ENCODE peak calls at places on chromosomes 5 and 9, in eight cellular contexts. One of them, this sample, is unnamed.

GRCh38 chr9:3880851-3881250 is 355.1 kb upstream of the RFX3 start:
- DNase-seq in left ventricle myocardium inferior: no peak
- DNase-seq in ovary: no peak
- DNase-seq in foreskin keratinocyte: peak
- DNase-seq in left lung: no peak
- DNase-seq in caudate nucleus: no peak
- DNase-seq in neural progenitor cell: no peak
- DNase-seq in uterus: no peak
- DNase-seq in this sample: no peak

GRCh38 chr5:39080597-39081204 is 6.5 kb upstream of the RICTOR start:
- DNase-seq in left ventricle myocardium inferior: no peak
- DNase-seq in ovary: peak
- DNase-seq in foreskin keratinocyte: no peak
- DNase-seq in left lung: no peak
- DNase-seq in caudate nucleus: no peak
- DNase-seq in neural progenitor cell: peak
- DNase-seq in uterus: peak
- DNase-seq in this sample: peak

GRCh38 chr5:153678617-153679329 is 188.3 kb downstream of the GRIA1 start:
- DNase-seq in left ventricle myocardium inferior: peak
- DNase-seq in ovary: no peak
- DNase-seq in foreskin keratinocyte: no peak
- DNase-seq in left lung: no peak
- DNase-seq in caudate nucleus: no peak
- DNase-seq in neural progenitor cell: no peak
- DNase-seq in uterus: no peak
- DNase-seq in this sample: peak

GRCh38 chr5:170562166-170562565 is 58.3 kb downstream of the KCNIP1 start:
- DNase-seq in left ventricle myocardium inferior: no peak
- DNase-seq in ovary: no peak
- DNase-seq in foreskin keratinocyte: no peak
- DNase-seq in left lung: no peak
- DNase-seq in caudate nucleus: no peak
- DNase-seq in neural progenitor cell: no peak
- DNase-seq in uterus: no peak
- DNase-seq in this sample: no peak

GRCh38 chr9:122087406-122088200 is 5.5 kb downstream of the TTLL11 start:
- DNase-seq in left ventricle myocardium inferior: no peak
- DNase-seq in ovary: no peak
- DNase-seq in foreskin keratinocyte: no peak
- DNase-seq in left lung: no peak
- DNase-seq in caudate nucleus: no peak
- DNase-seq in neural progenitor cell: no peak
- DNase-seq in uterus: no peak
- DNase-seq in this sample: no peak

GRCh38 chr5:37839441-37840035 is 303 bp downstream of the GDNF start:
- DNase-seq in left ventricle myocardium inferior: peak
- DNase-seq in ovary: no peak
- DNase-seq in foreskin keratinocyte: peak
- DNase-seq in left lung: no peak
- DNase-seq in caudate nucleus: peak
- DNase-seq in neural progenitor cell: peak
- DNase-seq in uterus: peak
- DNase-seq in this sample: peak

GRCh38 chr9:136804509-136805206 is 3.1 kb upstream of the RABL6 start:
- DNase-seq in left ventricle myocardium inferior: no peak
- DNase-seq in ovary: peak
- DNase-seq in foreskin keratinocyte: no peak
- DNase-seq in left lung: peak
- DNase-seq in caudate nucleus: no peak
- DNase-seq in neural progenitor cell: no peak
- DNase-seq in uterus: no peak
- DNase-seq in this sample: no peak

GRCh38 chr5:143168171-143168681 is 235.3 kb downstream of the NR3C1 start:
- DNase-seq in left ventricle myocardium inferior: no peak
- DNase-seq in ovary: no peak
- DNase-seq in foreskin keratinocyte: no peak
- DNase-seq in left lung: no peak
- DNase-seq in caudate nucleus: no peak
- DNase-seq in neural progenitor cell: no peak
- DNase-seq in uterus: no peak
- DNase-seq in this sample: no peak

GRCh38 chr5:24773241-24773640 is 128.5 kb upstream of the CDH10 start:
- DNase-seq in left ventricle myocardium inferior: no peak
- DNase-seq in ovary: no peak
- DNase-seq in foreskin keratinocyte: peak
- DNase-seq in left lung: no peak
- DNase-seq in caudate nucleus: no peak
- DNase-seq in neural progenitor cell: no peak
- DNase-seq in uterus: no peak
- DNase-seq in this sample: no peak

GRCh38 chr5:159539678-159540077 is 209.4 kb upstream of the IL12B start:
- DNase-seq in left ventricle myocardium inferior: no peak
- DNase-seq in ovary: no peak
- DNase-seq in foreskin keratinocyte: no peak
- DNase-seq in left lung: no peak
- DNase-seq in caudate nucleus: no peak
- DNase-seq in neural progenitor cell: no peak
- DNase-seq in uterus: no peak
- DNase-seq in this sample: no peak

GRCh38 chr5:14463629-14464028 is 118.0 kb upstream of the OTULINL start:
- DNase-seq in left ventricle myocardium inferior: no peak
- DNase-seq in ovary: no peak
- DNase-seq in foreskin keratinocyte: peak
- DNase-seq in left lung: no peak
- DNase-seq in caudate nucleus: no peak
- DNase-seq in neural progenitor cell: no peak
- DNase-seq in uterus: peak
- DNase-seq in this sample: no peak

GRCh38 chr5:15170173-15170572 is 298.6 kb upstream of the ANKH start:
- DNase-seq in left ventricle myocardium inferior: no peak
- DNase-seq in ovary: no peak
- DNase-seq in foreskin keratinocyte: no peak
- DNase-seq in left lung: no peak
- DNase-seq in caudate nucleus: no peak
- DNase-seq in neural progenitor cell: no peak
- DNase-seq in uterus: no peak
- DNase-seq in this sample: no peak

GRCh38 chr9:92713528-92713927 is 43.6 kb upstream of the IPPK start:
- DNase-seq in left ventricle myocardium inferior: no peak
- DNase-seq in ovary: no peak
- DNase-seq in foreskin keratinocyte: no peak
- DNase-seq in left lung: no peak
- DNase-seq in caudate nucleus: no peak
- DNase-seq in neural progenitor cell: no peak
- DNase-seq in uterus: no peak
- DNase-seq in this sample: no peak

GRCh38 chr9:92710368-92710767 is 40.4 kb upstream of the IPPK start:
- DNase-seq in left ventricle myocardium inferior: no peak
- DNase-seq in ovary: no peak
- DNase-seq in foreskin keratinocyte: no peak
- DNase-seq in left lung: no peak
- DNase-seq in caudate nucleus: no peak
- DNase-seq in neural progenitor cell: no peak
- DNase-seq in uterus: no peak
- DNase-seq in this sample: no peak

GRCh38 chr9:92711146-92711545 is 41.2 kb upstream of the IPPK start:
- DNase-seq in left ventricle myocardium inferior: no peak
- DNase-seq in ovary: no peak
- DNase-seq in foreskin keratinocyte: no peak
- DNase-seq in left lung: no peak
- DNase-seq in caudate nucleus: no peak
- DNase-seq in neural progenitor cell: no peak
- DNase-seq in uterus: no peak
- DNase-seq in this sample: no peak

GRCh38 chr9:92712767-92713166 is 42.8 kb upstream of the IPPK start:
- DNase-seq in left ventricle myocardium inferior: no peak
- DNase-seq in ovary: no peak
- DNase-seq in foreskin keratinocyte: no peak
- DNase-seq in left lung: no peak
- DNase-seq in caudate nucleus: no peak
- DNase-seq in neural progenitor cell: no peak
- DNase-seq in uterus: no peak
- DNase-seq in this sample: no peak

DNA sequence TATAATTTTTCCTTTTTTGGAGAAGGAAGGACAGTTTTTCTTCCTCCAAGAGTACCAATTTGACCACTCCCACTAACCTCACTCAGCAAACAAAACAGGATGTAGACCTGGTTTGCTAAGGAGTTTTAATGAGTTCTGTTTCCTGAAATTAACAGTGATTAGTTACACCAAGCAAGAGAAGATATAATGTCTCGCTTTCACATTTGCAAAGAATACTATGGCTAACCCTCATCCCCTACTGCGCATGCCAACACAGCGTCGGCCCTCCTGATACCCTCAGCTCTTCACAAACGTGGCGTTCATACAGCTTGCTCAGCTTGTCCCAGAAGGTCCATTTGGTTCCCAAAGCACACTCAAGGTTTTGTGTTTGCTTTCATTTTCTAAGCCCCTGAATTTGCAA is 41.9 kb upstream of the IPPK start:
- DNase-seq in left ventricle myocardium inferior: no peak
- DNase-seq in ovary: no peak
- DNase-seq in foreskin keratinocyte: no peak
- DNase-seq in left lung: no peak
- DNase-seq in caudate nucleus: no peak
- DNase-seq in neural progenitor cell: no peak
- DNase-seq in uterus: no peak
- DNase-seq in this sample: no peak
- H3K27ac ChIP-seq in left ventricle myocardium inferior: peak
- H3K27ac ChIP-seq in ovary: no peak
- H3K27ac ChIP-seq in foreskin keratinocyte: no peak
- H3K27ac ChIP-seq in left lung: peak
- H3K27ac ChIP-seq in caudate nucleus: no peak
- H3K27ac ChIP-seq in neural progenitor cell: no peak
- H3K27ac ChIP-seq in uterus: no peak
- H3K27ac ChIP-seq in this sample: no peak

DNA sequence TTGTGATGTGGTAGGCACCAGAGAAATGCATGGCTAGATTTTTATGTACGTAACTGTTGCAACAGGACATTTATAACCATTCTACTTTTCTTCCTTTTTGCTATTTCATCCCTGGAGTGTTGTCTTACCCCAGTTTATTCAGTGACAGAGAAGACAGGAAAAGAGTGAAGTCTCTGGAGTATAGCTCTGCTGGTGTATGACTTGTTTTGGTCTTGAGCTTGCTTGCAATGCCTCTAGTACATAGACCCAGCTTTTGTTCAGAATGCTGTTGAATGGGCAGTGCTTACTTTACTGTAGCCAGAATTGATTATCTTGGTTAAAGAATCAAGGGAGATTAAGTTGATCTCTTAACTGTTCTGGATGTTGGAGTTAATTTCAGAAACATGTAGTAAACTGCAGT is 94.3 kb downstream of the PBX3 start:
- DNase-seq in left ventricle myocardium inferior: no peak
- DNase-seq in ovary: no peak
- DNase-seq in foreskin keratinocyte: no peak
- DNase-seq in left lung: no peak
- DNase-seq in caudate nucleus: no peak
- DNase-seq in neural progenitor cell: no peak
- DNase-seq in uterus: no peak
- DNase-seq in this sample: no peak
- H3K27ac ChIP-seq in left ventricle myocardium inferior: peak
- H3K27ac ChIP-seq in ovary: peak
- H3K27ac ChIP-seq in foreskin keratinocyte: no peak
- H3K27ac ChIP-seq in left lung: no peak
- H3K27ac ChIP-seq in caudate nucleus: no peak
- H3K27ac ChIP-seq in neural progenitor cell: no peak
- H3K27ac ChIP-seq in uterus: no peak
- H3K27ac ChIP-seq in this sample: peak

DNA sequence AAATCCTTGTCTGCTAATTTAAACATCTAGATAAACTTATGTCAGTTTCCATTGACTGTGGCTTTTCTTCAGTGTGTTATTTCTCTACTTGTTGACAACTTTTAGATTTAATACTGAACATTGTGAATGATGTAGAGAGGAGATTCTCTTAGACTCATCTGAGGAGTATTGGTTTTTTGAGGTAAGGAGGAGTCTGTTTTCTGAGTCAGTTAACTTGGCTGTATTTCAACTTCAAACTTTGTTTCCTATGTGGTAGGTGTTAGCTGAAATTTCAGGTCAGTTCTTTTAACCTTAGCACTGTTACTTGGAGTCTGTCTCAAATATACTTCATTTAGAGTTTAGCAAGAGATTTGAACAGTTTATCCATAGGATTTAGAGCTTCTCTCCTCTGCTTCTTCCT is 67.9 kb downstream of the XRCC4 start:
- DNase-seq in left ventricle myocardium inferior: no peak
- DNase-seq in ovary: no peak
- DNase-seq in foreskin keratinocyte: peak
- DNase-seq in left lung: no peak
- DNase-seq in caudate nucleus: no peak
- DNase-seq in neural progenitor cell: no peak
- DNase-seq in uterus: no peak
- DNase-seq in this sample: no peak
- H3K27ac ChIP-seq in left ventricle myocardium inferior: no peak
- H3K27ac ChIP-seq in ovary: no peak
- H3K27ac ChIP-seq in foreskin keratinocyte: no peak
- H3K27ac ChIP-seq in left lung: no peak
- H3K27ac ChIP-seq in caudate nucleus: no peak
- H3K27ac ChIP-seq in neural progenitor cell: no peak
- H3K27ac ChIP-seq in uterus: no peak
- H3K27ac ChIP-seq in this sample: no peak

GRCh38 chr5:129820-130219 is 37.9 kb downstream of the PLEKHG4B start:
- DNase-seq in left ventricle myocardium inferior: no peak
- DNase-seq in ovary: no peak
- DNase-seq in foreskin keratinocyte: no peak
- DNase-seq in left lung: no peak
- DNase-seq in caudate nucleus: no peak
- DNase-seq in neural progenitor cell: no peak
- DNase-seq in uterus: no peak
- DNase-seq in this sample: no peak

GRCh38 chr5:129148-129547 is 37.2 kb downstream of the PLEKHG4B start:
- DNase-seq in left ventricle myocardium inferior: no peak
- DNase-seq in ovary: no peak
- DNase-seq in foreskin keratinocyte: no peak
- DNase-seq in left lung: no peak
- DNase-seq in caudate nucleus: no peak
- DNase-seq in neural progenitor cell: no peak
- DNase-seq in uterus: no peak
- DNase-seq in this sample: no peak

GRCh38 chr5:126806-127205 is 34.8 kb downstream of the PLEKHG4B start:
- DNase-seq in left ventricle myocardium inferior: no peak
- DNase-seq in ovary: no peak
- DNase-seq in foreskin keratinocyte: no peak
- DNase-seq in left lung: no peak
- DNase-seq in caudate nucleus: no peak
- DNase-seq in neural progenitor cell: no peak
- DNase-seq in uterus: no peak
- DNase-seq in this sample: no peak

GRCh38 chr5:128446-128845 is 36.5 kb downstream of the PLEKHG4B start:
- DNase-seq in left ventricle myocardium inferior: no peak
- DNase-seq in ovary: no peak
- DNase-seq in foreskin keratinocyte: no peak
- DNase-seq in left lung: no peak
- DNase-seq in caudate nucleus: no peak
- DNase-seq in neural progenitor cell: no peak
- DNase-seq in uterus: no peak
- DNase-seq in this sample: no peak

DNA sequence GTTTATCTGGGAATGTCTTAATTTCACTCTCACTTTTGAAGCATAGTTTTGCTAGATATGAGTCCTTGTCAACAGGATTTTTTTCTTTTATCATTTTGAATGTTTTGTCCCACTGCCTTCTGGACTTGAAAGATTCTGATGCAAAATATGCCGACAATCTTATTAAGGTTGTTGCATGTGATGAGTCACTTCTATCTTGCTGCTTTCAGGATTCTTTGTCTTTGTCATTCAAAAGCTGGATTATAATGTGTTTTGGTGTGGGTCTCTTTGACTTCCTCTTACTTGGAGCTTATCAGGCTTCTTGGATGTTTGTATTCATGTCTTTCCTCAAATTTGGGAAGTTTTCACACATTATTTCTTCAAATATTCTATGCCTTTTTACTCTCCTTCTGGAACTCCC is 33.8 kb downstream of the PLEKHG4B start:
- DNase-seq in left ventricle myocardium inferior: no peak
- DNase-seq in ovary: no peak
- DNase-seq in foreskin keratinocyte: no peak
- DNase-seq in left lung: no peak
- DNase-seq in caudate nucleus: no peak
- DNase-seq in neural progenitor cell: no peak
- DNase-seq in uterus: no peak
- DNase-seq in this sample: no peak
- H3K27ac ChIP-seq in left ventricle myocardium inferior: no peak
- H3K27ac ChIP-seq in ovary: no peak
- H3K27ac ChIP-seq in foreskin keratinocyte: no peak
- H3K27ac ChIP-seq in left lung: no peak
- H3K27ac ChIP-seq in caudate nucleus: no peak
- H3K27ac ChIP-seq in neural progenitor cell: no peak
- H3K27ac ChIP-seq in uterus: no peak
- H3K27ac ChIP-seq in this sample: no peak

This sample was measured in heart right ventricle.